ENCODE peak calls at places on chromosome 1, in five cellular contexts. E is CD8-positive, alpha-beta T cell; M is cardiac muscle cell; C is astrocyte of the spinal cord; Y is lower lobe of right lung. H is an unnamed sample.

GRCh38 chr1:33445108-33445507 is 14.2 kb upstream of the PHC2 start:
- DNase-seq in E (no peak), M (no peak), C (no peak), Y (no peak), H (no peak)

GRCh38 chr1:91913018-91913417 is 27.1 kb upstream of the TGFBR3 start:
- DNase-seq in E (no peak), M (no peak), C (no peak), Y (no peak), H (no peak)

GRCh38 chr1:203564024-203564423 is 62.6 kb upstream of the ATP2B4 start:
- DNase-seq in E (no peak), M (no peak), C (peak), Y (no peak), H (no peak)

GRCh38 chr1:21670956-21671902 is 2.1 kb upstream of the RAP1GAP start:
- DNase-seq in E (no peak), M (no peak), C (no peak), Y (no peak), H (no peak)

GRCh38 chr1:61287014-61287413 is 204.7 kb downstream of the NFIA start:
- DNase-seq in E (no peak), M (no peak), C (peak), Y (no peak), H (no peak)

GRCh38 chr1:51063121-51063520 is 38.9 kb upstream of the C1orf185 start:
- DNase-seq in E (no peak), M (no peak), C (peak), Y (no peak), H (peak)

GRCh38 chr1:211487672-211488208 is 4.2 kb downstream of the RD3 start:
- DNase-seq in E (no peak), M (no peak), C (no peak), Y (no peak), H (no peak)

GRCh38 chr1:118958937-118959631 is 29.1 kb downstream of the TBX15 start:
- DNase-seq in E (no peak), M (no peak), C (no peak), Y (no peak), H (no peak)

GRCh38 chr1:178091986-178092745 is 1.7 kb upstream of the RASAL2 start:
- DNase-seq in E (no peak), M (no peak), C (no peak), Y (no peak), H (peak)

GRCh38 chr1:22780696-22781095 is 70.1 kb downstream of the EPHB2 start:
- DNase-seq in E (no peak), M (peak), C (no peak), Y (no peak), H (no peak)

GRCh38 chr1:54987830-54988705 is 7.6 kb downstream of the TMEM61 start:
- DNase-seq in E (no peak), M (peak), C (no peak), Y (no peak), H (no peak)

GRCh38 chr1:169809370-169810095 is 14.8 kb upstream of the METTL18 start:
- DNase-seq in E (peak), M (peak), C (peak), Y (no peak), H (no peak)

GRCh38 chr1:12113433-12114339 is 50.6 kb downstream of the TNFRSF8 start:
- DNase-seq in E (no peak), M (no peak), C (peak), Y (no peak), H (no peak)

GRCh38 chr1:157960773-157961172 is 32.7 kb upstream of the KIRREL1 start:
- DNase-seq in E (no peak), M (no peak), C (no peak), Y (no peak), H (no peak)
- TF ChIP-seq CTCF in E (no peak), M (no peak), C (no peak), Y (no peak), H (no peak)

GRCh38 chr1:159000070-159000409 is 9.7 kb upstream of the IFI16 start:
- DNase-seq in E (no peak), M (no peak), C (no peak), Y (no peak), H (no peak)
- H3K4me3 ChIP-seq in E (no peak), M (peak), C (peak), Y (peak), H (peak)

GRCh38 chr1:16115468-16116363 is 40.2 kb downstream of the EPHA2 start:
- DNase-seq in E (no peak), M (no peak), C (no peak), Y (peak), H (no peak)
- TF ChIP-seq CTCF in E (no peak), M (no peak), C (no peak), Y (no peak), H (no peak)

GRCh38 chr1:89065077-89065868 is at the start of gene GBP1:
- DNase-seq in E (no peak), M (peak), C (peak), Y (no peak), H (peak)

GRCh38 chr1:89070509-89070908 is 5.5 kb upstream of the GBP1 start:
- DNase-seq in E (no peak), M (no peak), C (no peak), Y (no peak), H (no peak)

GRCh38 chr1:89069955-89070354 is 4.9 kb upstream of the GBP1 start:
- DNase-seq in E (no peak), M (no peak), C (peak), Y (no peak), H (no peak)

GRCh38 chr1:89068291-89068690 is 3.3 kb upstream of the GBP1 start:
- DNase-seq in E (no peak), M (no peak), C (peak), Y (no peak), H (no peak)
- H3K4me3 ChIP-seq in E (no peak), M (no peak), C (no peak), Y (no peak), H (no peak)

GRCh38 chr1:114344656-114345055 is 166.3 kb downstream of the TRIM33 start:
- DNase-seq in E (no peak), M (no peak), C (peak), Y (no peak), H (no peak)
- TF ChIP-seq CTCF in E (no peak), M (no peak), C (peak), Y (no peak), H (no peak)

DNA sequence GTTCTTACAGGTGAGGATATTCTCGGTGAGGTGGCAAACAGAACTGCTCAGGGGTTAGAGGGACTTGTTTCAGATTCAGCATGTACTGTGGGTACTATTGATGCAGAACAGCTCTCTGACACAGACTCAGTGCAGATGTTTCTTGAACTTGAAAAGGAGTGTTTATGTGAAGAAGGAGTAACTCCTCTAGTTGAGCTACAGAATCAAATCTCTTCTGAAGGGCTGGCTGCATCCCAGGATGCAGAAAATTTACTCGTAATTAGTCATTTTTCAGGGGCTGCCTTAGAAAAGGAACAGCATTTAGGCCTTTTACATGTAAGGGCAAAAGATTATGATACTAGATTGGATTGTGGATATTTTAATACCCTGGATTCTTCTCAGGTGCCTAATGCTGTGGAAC is 79.9 kb upstream of the BMP8A start:
- DNase-seq in E (no peak), M (no peak), C (peak), Y (no peak), H (no peak)
- H3K4me3 ChIP-seq in E (no peak), M (no peak), C (peak), Y (peak), H (peak)

GRCh38 chr1:9314101-9314500 is 21.4 kb downstream of the SPSB1 start:
- DNase-seq in E (no peak), M (no peak), C (no peak), Y (no peak), H (no peak)
- TF ChIP-seq CTCF in E (no peak), M (no peak), C (no peak), Y (no peak), H (no peak)

GRCh38 chr1:64505944-64506658 is 36.2 kb downstream of the CACHD1 start:
- DNase-seq in E (peak), M (no peak), C (no peak), Y (peak), H (peak)
- H3K4me3 ChIP-seq in E (peak), M (peak), C (peak), Y (peak), H (peak)

H was measured in retinal pigment epithelial cell.